ENCODE peak calls at places on chromosomes 5 and 9, in ten cellular contexts. P is GM12891; L is iPS DF 19.7; W is AG08395; Z is NCI-H446; A is substantia nigra; Q is T-helper 1 cell; H is pancreas; E is frontal cortex; M is stimulated activated CD4-positive, alpha-beta T cell treated with anti-CD3 and anti-CD28 coated beads, Interleukin-15, amount 100 ng/mL, for 24 hours. B is an unnamed sample.

GRCh38 chr9:95822583-95823431 is 52.7 kb upstream of the ERCC6L2 start:
- DNase-seq in H (no peak), L (no peak), E (no peak), Q (no peak), W (peak; percentile 65), M (peak; percentile 41), A (no peak), P (peak; percentile 48), Z (no peak), B (no peak)

GRCh38 chr9:112868461-112868860 is 22.2 kb downstream of the SLC46A2 start:
- DNase-seq in W (no peak), H (no peak), E (no peak), P (no peak), M (no peak), L (no peak), Z (no peak), Q (no peak), A (no peak), B (no peak)

GRCh38 chr9:87441251-87441650 is 56.4 kb upstream of the DAPK1 start:
- DNase-seq in A (no peak), H (no peak), E (no peak), L (no peak), Z (no peak), M (no peak), W (no peak), Q (no peak), P (no peak), B (no peak)

GRCh38 chr5:149439899-149440655 is 61.0 kb upstream of the IL17B start:
- DNase-seq in E (no peak), W (no peak), Q (no peak), Z (no peak), L (no peak), H (no peak), P (no peak), A (no peak), M (peak; percentile 35), B (no peak)

GRCh38 chr5:174811438-174811837 is 87.1 kb downstream of the MSX2 start:
- DNase-seq in H (no peak), W (no peak), L (no peak), E (no peak), Q (no peak), Z (no peak), M (no peak), A (no peak), P (no peak), B (no peak)

GRCh38 chr5:159377653-159378052 is 47.4 kb upstream of the IL12B start:
- DNase-seq in A (no peak), E (no peak), P (no peak), M (no peak), H (no peak), W (no peak), L (no peak), Z (no peak), Q (no peak), B (no peak)

GRCh38 chr5:43049216-43049615 is 9.1 kb upstream of the ANXA2R start:
- DNase-seq in P (no peak), M (no peak), Z (no peak), H (no peak), W (no peak), A (no peak), E (no peak), Q (no peak), L (no peak), B (no peak)

GRCh38 chr9:37905776-37906175 is 1.8 kb upstream of the SLC25A51 start:
- DNase-seq in H (no peak), E (no peak), Z (no peak), M (no peak), A (no peak), Q (no peak), P (no peak), L (no peak), W (no peak), B (no peak)

GRCh38 chr5:123809594-123810172 is 297.7 kb downstream of the CSNK1G3 start:
- DNase-seq in W (no peak), Q (no peak), M (no peak), L (no peak), P (no peak), Z (peak; percentile 45), A (no peak), E (no peak), H (no peak), B (no peak)

GRCh38 chr5:132369471-132370240 is at the start of gene SLC22A5:
- DNase-seq in W (peak; percentile 75), P (peak; percentile 67), H (peak; percentile 93), Z (no peak), L (no peak), A (peak; percentile 60), M (peak; percentile 85), E (peak; percentile 61), Q (peak; percentile 59), B (peak; percentile 73)

GRCh38 chr5:1985781-1986180 is 103.1 kb upstream of the IRX4 start:
- DNase-seq in P (no peak), M (no peak), H (no peak), E (no peak), L (no peak), Z (no peak), A (no peak), Q (no peak), W (no peak), B (no peak)

GRCh38 chr5:122283592-122283991 is 28.4 kb upstream of the SNCAIP start:
- DNase-seq in L (no peak), M (no peak), A (no peak), Z (no peak), Q (no peak), P (no peak), H (no peak), W (no peak), E (no peak), B (no peak)

GRCh38 chr5:10987291-10987806 is 226.3 kb upstream of the DAP start:
- DNase-seq in Z (no peak), L (no peak), M (no peak), H (no peak), E (no peak), W (no peak), P (no peak), A (no peak), Q (no peak), B (no peak)

GRCh38 chr5:58940446-58940845 is 357.6 kb downstream of the RAB3C start:
- DNase-seq in M (no peak), Q (no peak), A (no peak), L (no peak), E (no peak), P (no peak), Z (no peak), H (no peak), W (no peak), B (no peak)

GRCh38 chr9:33030285-33030684 is 5.2 kb downstream of the DNAJA1 start:
- DNase-seq in Q (no peak), L (no peak), Z (no peak), P (no peak), M (no peak), E (no peak), H (no peak), A (no peak), W (no peak), B (no peak)

GRCh38 chr5:147382776-147383175 is 127.1 kb downstream of the DPYSL3 start:
- DNase-seq in P (no peak), M (no peak), L (no peak), H (no peak), W (peak; percentile 78), Z (no peak), Q (no peak), A (no peak), E (no peak), B (no peak)

GRCh38 chr5:125484272-125485002 is 738.0 kb upstream of the ZNF608 start:
- DNase-seq in Q (no peak), A (peak; percentile 41), P (no peak), Z (peak; percentile 46), W (peak; percentile 59), M (no peak), L (no peak), E (no peak), H (peak; percentile 46), B (peak; percentile 64)

GRCh38 chr5:51033215-51033614 is 350.0 kb upstream of the ISL1 start:
- DNase-seq in Z (no peak), P (no peak), L (no peak), A (no peak), H (no peak), E (no peak), W (no peak), Q (no peak), M (no peak), B (no peak)

GRCh38 chr5:125262782-125263181 is 516.3 kb upstream of the ZNF608 start:
- DNase-seq in W (no peak), M (no peak), A (no peak), L (no peak), H (no peak), Q (no peak), E (no peak), P (no peak), Z (no peak), B (no peak)